ENCODE peak calls at places on chromosomes 16 and 17, in five cellular contexts. W is GM13976; A is dorsolateral prefrontal cortex; F is CD8-positive, alpha-beta T cell; P is transverse colon. R is an unnamed sample.
A peak's percentile ranks its signal among the peaks of the same experiment; 100 is the strongest.

GRCh38 chr16:86862596-86862995 is 284.2 kb downstream of the FOXL1 start:
- DNase-seq in A (no peak), W (no peak), F (no peak), P (no peak), R (no peak)

GRCh38 chr16:4131621-4132020 is 15.4 kb upstream of the ADCY9 start:
- DNase-seq in W (no peak), A (no peak), P (no peak), F (no peak), R (no peak)

GRCh38 chr17:61009619-61010018 is 332.0 kb downstream of the BCAS3 start:
- DNase-seq in A (no peak), F (no peak), P (no peak), W (no peak), R (no peak)

GRCh38 chr17:19301973-19302372 is 60.5 kb downstream of the B9D1 start:
- DNase-seq in A (peak; percentile 35), W (no peak), P (no peak), F (no peak), R (no peak)

GRCh38 chr17:38705803-38706624 is 941 bp downstream of the MLLT6 start:
- DNase-seq in F (no peak), W (no peak), A (no peak), P (peak; percentile 50), R (no peak)

GRCh38 chr17:50114849-50115357 is 15.1 kb downstream of the SAMD14 start:
- DNase-seq in W (peak; percentile 80), A (no peak), P (peak; percentile 49), F (peak; percentile 45), R (peak; percentile 80)

GRCh38 chr17:39663688-39664580 is 1.2 kb upstream of the TCAP start:
- DNase-seq in W (no peak), P (peak; percentile 67), F (no peak), A (no peak), R (no peak)

GRCh38 chr17:17206149-17206912 is at the start of gene PLD6:
- DNase-seq in F (peak; percentile 95), A (peak; percentile 54), W (peak; percentile 97), P (peak; percentile 93), R (peak; percentile 98)

GRCh38 chr17:28741358-28742349 is 2.2 kb upstream of the TRAF4 start:
- DNase-seq in P (peak; percentile 42), W (peak; percentile 62), A (no peak), F (no peak), R (no peak)

GRCh38 chr17:64133546-64134215 is 3.7 kb upstream of the ERN1 start:
- DNase-seq in P (no peak), A (no peak), F (no peak), W (peak; percentile 64), R (peak; percentile 66)

GRCh38 chr16:85327731-85328664 is 215.7 kb upstream of the CIBAR2 start:
- DNase-seq in P (no peak), A (no peak), F (no peak), W (no peak), R (no peak)

GRCh38 chr17:47736501-47737211 is 3.6 kb downstream of the TBX21 start:
- DNase-seq in P (no peak), F (no peak), W (no peak), A (peak; percentile 13), R (peak; percentile 5)

GRCh38 chr16:85389679-85390470 is 223.2 kb upstream of the GSE1 start:
- DNase-seq in F (no peak), A (peak; percentile 29), W (no peak), P (no peak), R (no peak)

GRCh38 chr17:55056530-55056929 is 88.0 kb downstream of the STXBP4 start:
- DNase-seq in F (no peak), W (no peak), P (no peak), A (no peak), R (no peak)

GRCh38 chr17:73646409-73647305 is 2.4 kb upstream of the SDK2 start:
- DNase-seq in P (no peak), A (no peak), W (no peak), F (peak; percentile 46), R (no peak)
- TF ChIP-seq CTCF in P (no peak), A (peak; percentile 39), W (no peak), F (peak; percentile 43), R (no peak)

GRCh38 chr17:43359469-43360105 is 39.2 kb upstream of the ARL4D start:
- DNase-seq in W (no peak), P (peak; percentile 21), F (no peak), A (no peak), R (no peak)
- TF ChIP-seq CTCF in W (no peak), P (no peak), F (no peak), A (no peak), R (no peak)

GRCh38 chr16:50781518-50781917 is 39.6 kb downstream of the CYLD start:
- DNase-seq in A (no peak), W (no peak), F (no peak), P (no peak), R (no peak)

GRCh38 chr16:50778284-50779163 is 36.6 kb downstream of the CYLD start:
- DNase-seq in F (no peak), A (no peak), W (no peak), P (no peak), R (no peak)

GRCh38 chr16:50776042-50776441 is 34.2 kb downstream of the CYLD start:
- DNase-seq in F (no peak), A (no peak), P (no peak), W (no peak), R (no peak)

GRCh38 chr16:50781043-50781442 is 39.2 kb downstream of the CYLD start:
- DNase-seq in P (no peak), A (no peak), W (no peak), F (no peak), R (no peak)
- TF ChIP-seq CTCF in P (no peak), A (no peak), W (no peak), F (no peak), R (no peak)

DNA sequence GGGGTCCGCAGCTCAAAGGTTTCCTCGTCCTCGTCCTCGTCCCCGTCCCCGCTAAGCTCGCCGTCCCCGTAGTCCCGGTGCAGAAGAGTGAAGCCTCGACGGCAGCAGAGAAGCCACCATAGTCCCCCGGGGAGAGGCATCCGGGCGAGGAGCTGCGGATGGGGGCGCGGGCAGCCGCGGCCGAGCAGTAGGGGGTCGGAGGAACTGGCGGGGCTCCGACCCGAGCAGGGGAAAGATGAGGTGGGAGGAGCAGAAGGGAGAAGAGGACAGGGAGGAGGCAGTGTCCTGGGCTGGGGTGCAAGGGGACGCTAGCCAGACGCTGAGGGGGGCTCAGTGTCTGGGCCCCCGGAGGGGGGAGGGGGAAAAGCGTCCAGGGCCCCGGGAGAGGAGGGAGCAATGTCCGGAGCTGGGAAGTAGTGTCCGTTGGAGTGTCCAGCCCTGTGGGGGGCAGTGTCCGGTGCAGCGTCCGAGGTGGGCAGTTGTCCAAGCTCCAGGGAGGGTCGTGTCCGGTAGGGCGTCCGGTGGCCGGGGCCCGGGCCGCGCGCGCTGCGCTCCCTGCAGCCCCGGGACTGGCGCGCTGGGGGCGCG is at the start of gene PLEKHH3:
- DNase-seq in W (no peak), A (no peak), F (no peak), P (no peak), R (no peak)
- TF ChIP-seq CTCF in W (no peak), A (peak; percentile 32), F (no peak), P (no peak), R (peak; percentile 0)

DNA sequence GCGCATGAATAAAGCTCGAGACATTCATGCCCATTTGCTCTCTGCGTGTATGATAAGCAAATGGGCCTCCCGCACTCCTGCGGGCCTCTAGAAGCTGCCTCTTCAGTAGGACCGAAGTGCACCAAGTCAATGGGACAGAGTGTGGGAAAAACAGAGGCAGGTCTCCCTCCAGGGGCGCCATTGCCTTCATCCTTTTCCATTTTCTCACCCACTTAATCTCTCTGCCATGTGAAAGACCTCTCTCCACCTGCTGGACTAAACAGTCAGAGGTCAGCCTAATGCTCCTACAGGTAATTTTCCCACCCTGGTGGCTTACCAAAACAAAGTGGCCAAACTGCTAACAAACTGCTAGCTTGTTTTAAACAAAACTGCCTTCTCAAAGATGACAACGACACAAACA is 210.9 kb downstream of the ZFHX3 start:
- DNase-seq in A (no peak), F (no peak), W (no peak), P (no peak), R (no peak)
- TF ChIP-seq CTCF in A (no peak), F (no peak), W (no peak), P (no peak), R (no peak)

GRCh38 chr17:57735707-57736106 is 9.4 kb downstream of the CCDC182 start:
- DNase-seq in A (no peak), P (no peak), F (no peak), W (no peak), R (peak; percentile 31)
- TF ChIP-seq CTCF in A (no peak), P (no peak), F (peak; percentile 30), W (peak; percentile 22), R (peak; percentile 46)

GRCh38 chr16:81450783-81451491 is 6.3 kb downstream of the CMIP start:
- DNase-seq in F (no peak), P (no peak), A (no peak), W (no peak), R (no peak)
- TF ChIP-seq CTCF in F (no peak), P (no peak), A (no peak), W (no peak), R (no peak)